ENCODE peak calls at places on chromosomes 16 and 17, in ten cellular contexts. One of them, this sample, is unnamed.

GRCh38 chr17:38761612-38762011 is 9.1 kb downstream of the PSMB3 start:
- DNase-seq in CD8-positive, alpha-beta T cell: no peak
- DNase-seq in heart right ventricle: no peak
- DNase-seq in activated T-helper 1 cell treated with anti-CD3 and anti-CD28 coated beads, Interleukin-2, amount 50 U/mL, for 16 hours: no peak
- DNase-seq in activated gamma-delta T cell treated with Interleukin-2 at 50 U/mL for 16 hours: no peak
- DNase-seq in chondrocyte: no peak
- DNase-seq in T-helper 9 cell: no peak
- DNase-seq in stimulated activated effector memory CD8-positive, alpha-beta T cell treated with anti-CD3 and anti-CD28 coated beads, Interleukin-12 subunit alpha, Interleukin-12 subunit beta, amount 100 ng/mL, for 72 hours: no peak
- DNase-seq in hepatocyte: peak; percentile 37
- DNase-seq in activated naive CD4-positive, alpha-beta T cell: no peak
- DNase-seq in this sample: no peak

GRCh38 chr16:12303649-12304048 is 327.1 kb downstream of the SNX29 start:
- DNase-seq in CD8-positive, alpha-beta T cell: no peak
- DNase-seq in heart right ventricle: no peak
- DNase-seq in activated T-helper 1 cell treated with anti-CD3 and anti-CD28 coated beads, Interleukin-2, amount 50 U/mL, for 16 hours: no peak
- DNase-seq in activated gamma-delta T cell treated with Interleukin-2 at 50 U/mL for 16 hours: no peak
- DNase-seq in chondrocyte: no peak
- DNase-seq in T-helper 9 cell: no peak
- DNase-seq in stimulated activated effector memory CD8-positive, alpha-beta T cell treated with anti-CD3 and anti-CD28 coated beads, Interleukin-12 subunit alpha, Interleukin-12 subunit beta, amount 100 ng/mL, for 72 hours: no peak
- DNase-seq in hepatocyte: peak; percentile 45
- DNase-seq in activated naive CD4-positive, alpha-beta T cell: no peak
- DNase-seq in this sample: no peak

GRCh38 chr16:85570213-85570734 is 42.8 kb upstream of the GSE1 start:
- DNase-seq in CD8-positive, alpha-beta T cell: no peak
- DNase-seq in heart right ventricle: no peak
- DNase-seq in activated T-helper 1 cell treated with anti-CD3 and anti-CD28 coated beads, Interleukin-2, amount 50 U/mL, for 16 hours: no peak
- DNase-seq in activated gamma-delta T cell treated with Interleukin-2 at 50 U/mL for 16 hours: peak; percentile 26
- DNase-seq in chondrocyte: no peak
- DNase-seq in T-helper 9 cell: no peak
- DNase-seq in stimulated activated effector memory CD8-positive, alpha-beta T cell treated with anti-CD3 and anti-CD28 coated beads, Interleukin-12 subunit alpha, Interleukin-12 subunit beta, amount 100 ng/mL, for 72 hours: no peak
- DNase-seq in hepatocyte: no peak
- DNase-seq in activated naive CD4-positive, alpha-beta T cell: no peak
- DNase-seq in this sample: peak; percentile 85

GRCh38 chr17:31596382-31597323 is 205.2 kb downstream of the RAB11FIP4 start:
- DNase-seq in CD8-positive, alpha-beta T cell: no peak
- DNase-seq in heart right ventricle: peak; percentile 78
- DNase-seq in activated T-helper 1 cell treated with anti-CD3 and anti-CD28 coated beads, Interleukin-2, amount 50 U/mL, for 16 hours: no peak
- DNase-seq in activated gamma-delta T cell treated with Interleukin-2 at 50 U/mL for 16 hours: no peak
- DNase-seq in chondrocyte: peak; percentile 97
- DNase-seq in T-helper 9 cell: no peak
- DNase-seq in stimulated activated effector memory CD8-positive, alpha-beta T cell treated with anti-CD3 and anti-CD28 coated beads, Interleukin-12 subunit alpha, Interleukin-12 subunit beta, amount 100 ng/mL, for 72 hours: no peak
- DNase-seq in hepatocyte: peak; percentile 82
- DNase-seq in activated naive CD4-positive, alpha-beta T cell: no peak
- DNase-seq in this sample: peak; percentile 58

GRCh38 chr17:78966906-78967600 is 12.7 kb downstream of the LGALS3BP start:
- DNase-seq in CD8-positive, alpha-beta T cell: no peak
- DNase-seq in heart right ventricle: no peak
- DNase-seq in activated T-helper 1 cell treated with anti-CD3 and anti-CD28 coated beads, Interleukin-2, amount 50 U/mL, for 16 hours: no peak
- DNase-seq in activated gamma-delta T cell treated with Interleukin-2 at 50 U/mL for 16 hours: no peak
- DNase-seq in chondrocyte: no peak
- DNase-seq in T-helper 9 cell: no peak
- DNase-seq in stimulated activated effector memory CD8-positive, alpha-beta T cell treated with anti-CD3 and anti-CD28 coated beads, Interleukin-12 subunit alpha, Interleukin-12 subunit beta, amount 100 ng/mL, for 72 hours: no peak
- DNase-seq in hepatocyte: no peak
- DNase-seq in activated naive CD4-positive, alpha-beta T cell: no peak
- DNase-seq in this sample: no peak

GRCh38 chr16:80254970-80255369 is 285.8 kb upstream of the DYNLRB2 start:
- DNase-seq in CD8-positive, alpha-beta T cell: no peak
- DNase-seq in heart right ventricle: no peak
- DNase-seq in activated T-helper 1 cell treated with anti-CD3 and anti-CD28 coated beads, Interleukin-2, amount 50 U/mL, for 16 hours: no peak
- DNase-seq in activated gamma-delta T cell treated with Interleukin-2 at 50 U/mL for 16 hours: no peak
- DNase-seq in chondrocyte: no peak
- DNase-seq in T-helper 9 cell: no peak
- DNase-seq in stimulated activated effector memory CD8-positive, alpha-beta T cell treated with anti-CD3 and anti-CD28 coated beads, Interleukin-12 subunit alpha, Interleukin-12 subunit beta, amount 100 ng/mL, for 72 hours: no peak
- DNase-seq in hepatocyte: no peak
- DNase-seq in activated naive CD4-positive, alpha-beta T cell: no peak
- DNase-seq in this sample: no peak

GRCh38 chr16:57529324-57530103 is 6.9 kb downstream of the CCDC102A start:
- DNase-seq in CD8-positive, alpha-beta T cell: no peak
- DNase-seq in heart right ventricle: no peak
- DNase-seq in activated T-helper 1 cell treated with anti-CD3 and anti-CD28 coated beads, Interleukin-2, amount 50 U/mL, for 16 hours: no peak
- DNase-seq in activated gamma-delta T cell treated with Interleukin-2 at 50 U/mL for 16 hours: no peak
- DNase-seq in chondrocyte: no peak
- DNase-seq in T-helper 9 cell: no peak
- DNase-seq in stimulated activated effector memory CD8-positive, alpha-beta T cell treated with anti-CD3 and anti-CD28 coated beads, Interleukin-12 subunit alpha, Interleukin-12 subunit beta, amount 100 ng/mL, for 72 hours: no peak
- DNase-seq in hepatocyte: no peak
- DNase-seq in activated naive CD4-positive, alpha-beta T cell: no peak
- DNase-seq in this sample: no peak

GRCh38 chr16:25184771-25185170 is 32.0 kb upstream of the AQP8 start:
- DNase-seq in CD8-positive, alpha-beta T cell: no peak
- DNase-seq in heart right ventricle: no peak
- DNase-seq in activated T-helper 1 cell treated with anti-CD3 and anti-CD28 coated beads, Interleukin-2, amount 50 U/mL, for 16 hours: no peak
- DNase-seq in activated gamma-delta T cell treated with Interleukin-2 at 50 U/mL for 16 hours: no peak
- DNase-seq in chondrocyte: no peak
- DNase-seq in T-helper 9 cell: no peak
- DNase-seq in stimulated activated effector memory CD8-positive, alpha-beta T cell treated with anti-CD3 and anti-CD28 coated beads, Interleukin-12 subunit alpha, Interleukin-12 subunit beta, amount 100 ng/mL, for 72 hours: no peak
- DNase-seq in hepatocyte: no peak
- DNase-seq in activated naive CD4-positive, alpha-beta T cell: no peak
- DNase-seq in this sample: no peak

GRCh38 chr16:70651524-70651923 is 5.2 kb downstream of the IL34 start:
- DNase-seq in CD8-positive, alpha-beta T cell: no peak
- DNase-seq in heart right ventricle: no peak
- DNase-seq in activated T-helper 1 cell treated with anti-CD3 and anti-CD28 coated beads, Interleukin-2, amount 50 U/mL, for 16 hours: no peak
- DNase-seq in activated gamma-delta T cell treated with Interleukin-2 at 50 U/mL for 16 hours: no peak
- DNase-seq in chondrocyte: no peak
- DNase-seq in T-helper 9 cell: no peak
- DNase-seq in stimulated activated effector memory CD8-positive, alpha-beta T cell treated with anti-CD3 and anti-CD28 coated beads, Interleukin-12 subunit alpha, Interleukin-12 subunit beta, amount 100 ng/mL, for 72 hours: no peak
- DNase-seq in hepatocyte: no peak
- DNase-seq in activated naive CD4-positive, alpha-beta T cell: no peak
- DNase-seq in this sample: no peak

GRCh38 chr16:69839240-69839688 is 77.1 kb downstream of the WWP2 start:
- DNase-seq in CD8-positive, alpha-beta T cell: no peak
- DNase-seq in heart right ventricle: no peak
- DNase-seq in activated T-helper 1 cell treated with anti-CD3 and anti-CD28 coated beads, Interleukin-2, amount 50 U/mL, for 16 hours: no peak
- DNase-seq in activated gamma-delta T cell treated with Interleukin-2 at 50 U/mL for 16 hours: no peak
- DNase-seq in chondrocyte: no peak
- DNase-seq in T-helper 9 cell: no peak
- DNase-seq in stimulated activated effector memory CD8-positive, alpha-beta T cell treated with anti-CD3 and anti-CD28 coated beads, Interleukin-12 subunit alpha, Interleukin-12 subunit beta, amount 100 ng/mL, for 72 hours: no peak
- DNase-seq in hepatocyte: no peak
- DNase-seq in activated naive CD4-positive, alpha-beta T cell: no peak
- DNase-seq in this sample: no peak

GRCh38 chr16:84098939-84099338 is 17.8 kb downstream of the MBTPS1 start:
- DNase-seq in CD8-positive, alpha-beta T cell: no peak
- DNase-seq in heart right ventricle: no peak
- DNase-seq in activated T-helper 1 cell treated with anti-CD3 and anti-CD28 coated beads, Interleukin-2, amount 50 U/mL, for 16 hours: no peak
- DNase-seq in activated gamma-delta T cell treated with Interleukin-2 at 50 U/mL for 16 hours: no peak
- DNase-seq in chondrocyte: no peak
- DNase-seq in T-helper 9 cell: no peak
- DNase-seq in stimulated activated effector memory CD8-positive, alpha-beta T cell treated with anti-CD3 and anti-CD28 coated beads, Interleukin-12 subunit alpha, Interleukin-12 subunit beta, amount 100 ng/mL, for 72 hours: no peak
- DNase-seq in hepatocyte: no peak
- DNase-seq in activated naive CD4-positive, alpha-beta T cell: no peak
- DNase-seq in this sample: no peak

GRCh38 chr17:81838753-81839255 is 4.0 kb upstream of the PPP1R27 start:
- DNase-seq in CD8-positive, alpha-beta T cell: no peak
- DNase-seq in heart right ventricle: no peak
- DNase-seq in activated T-helper 1 cell treated with anti-CD3 and anti-CD28 coated beads, Interleukin-2, amount 50 U/mL, for 16 hours: no peak
- DNase-seq in activated gamma-delta T cell treated with Interleukin-2 at 50 U/mL for 16 hours: no peak
- DNase-seq in chondrocyte: peak; percentile 90
- DNase-seq in T-helper 9 cell: no peak
- DNase-seq in stimulated activated effector memory CD8-positive, alpha-beta T cell treated with anti-CD3 and anti-CD28 coated beads, Interleukin-12 subunit alpha, Interleukin-12 subunit beta, amount 100 ng/mL, for 72 hours: no peak
- DNase-seq in hepatocyte: no peak
- DNase-seq in activated naive CD4-positive, alpha-beta T cell: no peak
- DNase-seq in this sample: no peak

GRCh38 chr17:37206299-37206698 is 169.5 kb upstream of the C17orf78 start:
- DNase-seq in CD8-positive, alpha-beta T cell: no peak
- DNase-seq in heart right ventricle: no peak
- DNase-seq in activated T-helper 1 cell treated with anti-CD3 and anti-CD28 coated beads, Interleukin-2, amount 50 U/mL, for 16 hours: no peak
- DNase-seq in activated gamma-delta T cell treated with Interleukin-2 at 50 U/mL for 16 hours: no peak
- DNase-seq in chondrocyte: no peak
- DNase-seq in T-helper 9 cell: no peak
- DNase-seq in stimulated activated effector memory CD8-positive, alpha-beta T cell treated with anti-CD3 and anti-CD28 coated beads, Interleukin-12 subunit alpha, Interleukin-12 subunit beta, amount 100 ng/mL, for 72 hours: no peak
- DNase-seq in hepatocyte: no peak
- DNase-seq in activated naive CD4-positive, alpha-beta T cell: no peak
- DNase-seq in this sample: no peak

GRCh38 chr16:27399969-27400368 is 2.0 kb upstream of the IL21R start:
- DNase-seq in CD8-positive, alpha-beta T cell: no peak
- DNase-seq in heart right ventricle: no peak
- DNase-seq in activated T-helper 1 cell treated with anti-CD3 and anti-CD28 coated beads, Interleukin-2, amount 50 U/mL, for 16 hours: no peak
- DNase-seq in activated gamma-delta T cell treated with Interleukin-2 at 50 U/mL for 16 hours: no peak
- DNase-seq in chondrocyte: no peak
- DNase-seq in T-helper 9 cell: no peak
- DNase-seq in stimulated activated effector memory CD8-positive, alpha-beta T cell treated with anti-CD3 and anti-CD28 coated beads, Interleukin-12 subunit alpha, Interleukin-12 subunit beta, amount 100 ng/mL, for 72 hours: no peak
- DNase-seq in hepatocyte: no peak
- DNase-seq in activated naive CD4-positive, alpha-beta T cell: no peak
- DNase-seq in this sample: no peak

GRCh38 chr17:5661486-5662125 is 77.3 kb upstream of the NLRP1 start:
- DNase-seq in CD8-positive, alpha-beta T cell: no peak
- DNase-seq in heart right ventricle: no peak
- DNase-seq in activated T-helper 1 cell treated with anti-CD3 and anti-CD28 coated beads, Interleukin-2, amount 50 U/mL, for 16 hours: no peak
- DNase-seq in activated gamma-delta T cell treated with Interleukin-2 at 50 U/mL for 16 hours: no peak
- DNase-seq in chondrocyte: no peak
- DNase-seq in T-helper 9 cell: no peak
- DNase-seq in stimulated activated effector memory CD8-positive, alpha-beta T cell treated with anti-CD3 and anti-CD28 coated beads, Interleukin-12 subunit alpha, Interleukin-12 subunit beta, amount 100 ng/mL, for 72 hours: no peak
- DNase-seq in hepatocyte: no peak
- DNase-seq in activated naive CD4-positive, alpha-beta T cell: no peak
- DNase-seq in this sample: no peak

GRCh38 chr16:13070268-13070667 is 168.9 kb downstream of the SHISA9 start:
- DNase-seq in CD8-positive, alpha-beta T cell: no peak
- DNase-seq in heart right ventricle: no peak
- DNase-seq in activated T-helper 1 cell treated with anti-CD3 and anti-CD28 coated beads, Interleukin-2, amount 50 U/mL, for 16 hours: no peak
- DNase-seq in activated gamma-delta T cell treated with Interleukin-2 at 50 U/mL for 16 hours: no peak
- DNase-seq in chondrocyte: no peak
- DNase-seq in T-helper 9 cell: no peak
- DNase-seq in stimulated activated effector memory CD8-positive, alpha-beta T cell treated with anti-CD3 and anti-CD28 coated beads, Interleukin-12 subunit alpha, Interleukin-12 subunit beta, amount 100 ng/mL, for 72 hours: no peak
- DNase-seq in hepatocyte: no peak
- DNase-seq in activated naive CD4-positive, alpha-beta T cell: no peak
- DNase-seq in this sample: no peak

GRCh38 chr16:78257376-78257728 is 157.9 kb downstream of the WWOX start:
- DNase-seq in CD8-positive, alpha-beta T cell: no peak
- DNase-seq in heart right ventricle: no peak
- DNase-seq in activated T-helper 1 cell treated with anti-CD3 and anti-CD28 coated beads, Interleukin-2, amount 50 U/mL, for 16 hours: no peak
- DNase-seq in activated gamma-delta T cell treated with Interleukin-2 at 50 U/mL for 16 hours: no peak
- DNase-seq in chondrocyte: no peak
- DNase-seq in T-helper 9 cell: no peak
- DNase-seq in stimulated activated effector memory CD8-positive, alpha-beta T cell treated with anti-CD3 and anti-CD28 coated beads, Interleukin-12 subunit alpha, Interleukin-12 subunit beta, amount 100 ng/mL, for 72 hours: no peak
- DNase-seq in hepatocyte: no peak
- DNase-seq in activated naive CD4-positive, alpha-beta T cell: no peak
- DNase-seq in this sample: no peak

GRCh38 chr16:67444259-67445125 is 13.6 kb downstream of the HSD11B2 start:
- DNase-seq in CD8-positive, alpha-beta T cell: no peak
- DNase-seq in heart right ventricle: no peak
- DNase-seq in activated T-helper 1 cell treated with anti-CD3 and anti-CD28 coated beads, Interleukin-2, amount 50 U/mL, for 16 hours: no peak
- DNase-seq in activated gamma-delta T cell treated with Interleukin-2 at 50 U/mL for 16 hours: no peak
- DNase-seq in chondrocyte: no peak
- DNase-seq in T-helper 9 cell: no peak
- DNase-seq in stimulated activated effector memory CD8-positive, alpha-beta T cell treated with anti-CD3 and anti-CD28 coated beads, Interleukin-12 subunit alpha, Interleukin-12 subunit beta, amount 100 ng/mL, for 72 hours: no peak
- DNase-seq in hepatocyte: no peak
- DNase-seq in activated naive CD4-positive, alpha-beta T cell: no peak
- DNase-seq in this sample: no peak

GRCh38 chr16:88597856-88598491 is 27.8 kb downstream of the ZC3H18 start:
- DNase-seq in CD8-positive, alpha-beta T cell: no peak
- DNase-seq in heart right ventricle: no peak
- DNase-seq in activated T-helper 1 cell treated with anti-CD3 and anti-CD28 coated beads, Interleukin-2, amount 50 U/mL, for 16 hours: no peak
- DNase-seq in activated gamma-delta T cell treated with Interleukin-2 at 50 U/mL for 16 hours: no peak
- DNase-seq in chondrocyte: no peak
- DNase-seq in T-helper 9 cell: no peak
- DNase-seq in stimulated activated effector memory CD8-positive, alpha-beta T cell treated with anti-CD3 and anti-CD28 coated beads, Interleukin-12 subunit alpha, Interleukin-12 subunit beta, amount 100 ng/mL, for 72 hours: no peak
- DNase-seq in hepatocyte: no peak
- DNase-seq in activated naive CD4-positive, alpha-beta T cell: no peak
- DNase-seq in this sample: no peak

GRCh38 chr16:27671410-27671809 is 121.5 kb downstream of the KATNIP start:
- DNase-seq in CD8-positive, alpha-beta T cell: no peak
- DNase-seq in heart right ventricle: no peak
- DNase-seq in activated T-helper 1 cell treated with anti-CD3 and anti-CD28 coated beads, Interleukin-2, amount 50 U/mL, for 16 hours: no peak
- DNase-seq in activated gamma-delta T cell treated with Interleukin-2 at 50 U/mL for 16 hours: no peak
- DNase-seq in chondrocyte: no peak
- DNase-seq in T-helper 9 cell: no peak
- DNase-seq in stimulated activated effector memory CD8-positive, alpha-beta T cell treated with anti-CD3 and anti-CD28 coated beads, Interleukin-12 subunit alpha, Interleukin-12 subunit beta, amount 100 ng/mL, for 72 hours: no peak
- DNase-seq in hepatocyte: no peak
- DNase-seq in activated naive CD4-positive, alpha-beta T cell: no peak
- DNase-seq in this sample: no peak

GRCh38 chr17:76421054-76421427 is 31.9 kb downstream of the UBE2O start:
- DNase-seq in CD8-positive, alpha-beta T cell: no peak
- DNase-seq in heart right ventricle: peak; percentile 58
- DNase-seq in activated T-helper 1 cell treated with anti-CD3 and anti-CD28 coated beads, Interleukin-2, amount 50 U/mL, for 16 hours: no peak
- DNase-seq in activated gamma-delta T cell treated with Interleukin-2 at 50 U/mL for 16 hours: no peak
- DNase-seq in chondrocyte: no peak
- DNase-seq in T-helper 9 cell: no peak
- DNase-seq in stimulated activated effector memory CD8-positive, alpha-beta T cell treated with anti-CD3 and anti-CD28 coated beads, Interleukin-12 subunit alpha, Interleukin-12 subunit beta, amount 100 ng/mL, for 72 hours: no peak
- DNase-seq in hepatocyte: no peak
- DNase-seq in activated naive CD4-positive, alpha-beta T cell: no peak
- DNase-seq in this sample: no peak

GRCh38 chr17:19410875-19411291 is at the start of gene RNF112:
- DNase-seq in CD8-positive, alpha-beta T cell: no peak
- DNase-seq in heart right ventricle: no peak
- DNase-seq in activated T-helper 1 cell treated with anti-CD3 and anti-CD28 coated beads, Interleukin-2, amount 50 U/mL, for 16 hours: no peak
- DNase-seq in activated gamma-delta T cell treated with Interleukin-2 at 50 U/mL for 16 hours: no peak
- DNase-seq in chondrocyte: no peak
- DNase-seq in T-helper 9 cell: no peak
- DNase-seq in stimulated activated effector memory CD8-positive, alpha-beta T cell treated with anti-CD3 and anti-CD28 coated beads, Interleukin-12 subunit alpha, Interleukin-12 subunit beta, amount 100 ng/mL, for 72 hours: no peak
- DNase-seq in hepatocyte: peak; percentile 55
- DNase-seq in activated naive CD4-positive, alpha-beta T cell: no peak
- DNase-seq in this sample: no peak

GRCh38 chr16:86576591-86577313 is 1.6 kb upstream of the FOXL1 start:
- DNase-seq in CD8-positive, alpha-beta T cell: no peak
- DNase-seq in heart right ventricle: no peak
- DNase-seq in activated T-helper 1 cell treated with anti-CD3 and anti-CD28 coated beads, Interleukin-2, amount 50 U/mL, for 16 hours: no peak
- DNase-seq in activated gamma-delta T cell treated with Interleukin-2 at 50 U/mL for 16 hours: no peak
- DNase-seq in chondrocyte: no peak
- DNase-seq in T-helper 9 cell: no peak
- DNase-seq in stimulated activated effector memory CD8-positive, alpha-beta T cell treated with anti-CD3 and anti-CD28 coated beads, Interleukin-12 subunit alpha, Interleukin-12 subunit beta, amount 100 ng/mL, for 72 hours: no peak
- DNase-seq in hepatocyte: no peak
- DNase-seq in activated naive CD4-positive, alpha-beta T cell: no peak
- DNase-seq in this sample: no peak

GRCh38 chr16:49918257-49918656 is 62.3 kb upstream of the ZNF423 start:
- DNase-seq in CD8-positive, alpha-beta T cell: no peak
- DNase-seq in heart right ventricle: no peak
- DNase-seq in activated T-helper 1 cell treated with anti-CD3 and anti-CD28 coated beads, Interleukin-2, amount 50 U/mL, for 16 hours: no peak
- DNase-seq in activated gamma-delta T cell treated with Interleukin-2 at 50 U/mL for 16 hours: no peak
- DNase-seq in chondrocyte: no peak
- DNase-seq in T-helper 9 cell: no peak
- DNase-seq in stimulated activated effector memory CD8-positive, alpha-beta T cell treated with anti-CD3 and anti-CD28 coated beads, Interleukin-12 subunit alpha, Interleukin-12 subunit beta, amount 100 ng/mL, for 72 hours: no peak
- DNase-seq in hepatocyte: no peak
- DNase-seq in activated naive CD4-positive, alpha-beta T cell: no peak
- DNase-seq in this sample: no peak

GRCh38 chr17:38598536-38598935 is 7.2 kb downstream of the SRCIN1 start:
- DNase-seq in CD8-positive, alpha-beta T cell: no peak
- DNase-seq in heart right ventricle: no peak
- DNase-seq in activated T-helper 1 cell treated with anti-CD3 and anti-CD28 coated beads, Interleukin-2, amount 50 U/mL, for 16 hours: no peak
- DNase-seq in activated gamma-delta T cell treated with Interleukin-2 at 50 U/mL for 16 hours: no peak
- DNase-seq in chondrocyte: no peak
- DNase-seq in T-helper 9 cell: no peak
- DNase-seq in stimulated activated effector memory CD8-positive, alpha-beta T cell treated with anti-CD3 and anti-CD28 coated beads, Interleukin-12 subunit alpha, Interleukin-12 subunit beta, amount 100 ng/mL, for 72 hours: no peak
- DNase-seq in hepatocyte: peak; percentile 73
- DNase-seq in activated naive CD4-positive, alpha-beta T cell: no peak
- DNase-seq in this sample: peak; percentile 52

GRCh38 chr17:28842282-28843012 is at the start of gene FAM222B:
- DNase-seq in CD8-positive, alpha-beta T cell: peak; percentile 83
- DNase-seq in heart right ventricle: peak; percentile 83
- DNase-seq in activated T-helper 1 cell treated with anti-CD3 and anti-CD28 coated beads, Interleukin-2, amount 50 U/mL, for 16 hours: peak; percentile 80
- DNase-seq in activated gamma-delta T cell treated with Interleukin-2 at 50 U/mL for 16 hours: peak; percentile 80
- DNase-seq in chondrocyte: peak; percentile 94
- DNase-seq in T-helper 9 cell: peak; percentile 77
- DNase-seq in stimulated activated effector memory CD8-positive, alpha-beta T cell treated with anti-CD3 and anti-CD28 coated beads, Interleukin-12 subunit alpha, Interleukin-12 subunit beta, amount 100 ng/mL, for 72 hours: peak; percentile 82
- DNase-seq in hepatocyte: peak; percentile 94
- DNase-seq in activated naive CD4-positive, alpha-beta T cell: peak; percentile 69
- DNase-seq in this sample: peak; percentile 45

This sample was measured in breast epithelium.